ENCODE peak calls at places on chromosomes 7 and 10, in six cellular contexts. T is kidney, Z is uterus, D is hepatocyte, F is PC-3, H is neural progenitor cell. J is an unnamed sample.
A peak's percentile ranks its signal among the peaks of the same experiment; 100 is the strongest.

GRCh38 chr7:83149466-83149865 is 13.2 kb downstream of the PCLO start:
- DNase-seq in D (no peak), H (no peak), T (no peak), F (peak; percentile 9), Z (no peak), J (no peak)

GRCh38 chr7:49860293-49860692 is 86.9 kb downstream of the VWC2 start:
- DNase-seq in H (no peak), D (no peak), F (no peak), Z (no peak), T (no peak), J (no peak)

GRCh38 chr7:27735165-27735564 is 4.8 kb upstream of the TAX1BP1 start:
- DNase-seq in H (no peak), T (no peak), Z (no peak), F (peak; percentile 24), D (no peak), J (no peak)

GRCh38 chr7:66211429-66211828 is 6.3 kb downstream of the TPST1 start:
- DNase-seq in T (no peak), H (no peak), Z (peak; percentile 29), F (no peak), D (no peak), J (no peak)

GRCh38 chr10:58050575-58050974 is 217.1 kb downstream of the IPMK start:
- DNase-seq in H (no peak), F (no peak), T (no peak), D (no peak), Z (no peak), J (no peak)

GRCh38 chr10:126147866-126148578 is 240.3 kb downstream of the ADAM12 start:
- DNase-seq in F (no peak), H (peak; percentile 79), D (no peak), Z (no peak), T (no peak), J (no peak)

GRCh38 chr10:27564381-27564780 is 60.3 kb downstream of the RAB18 start:
- DNase-seq in D (no peak), Z (no peak), H (no peak), T (no peak), F (no peak), J (no peak)

GRCh38 chr10:15745748-15746147 is 26.0 kb upstream of the ITGA8 start:
- DNase-seq in Z (no peak), D (peak; percentile 19), H (no peak), F (no peak), T (no peak), J (peak; percentile 38)

GRCh38 chr7:20310963-20311742 is 19.5 kb upstream of the ITGB8 start:
- DNase-seq in D (peak; percentile 60), H (peak; percentile 21), Z (no peak), F (peak; percentile 81), T (no peak), J (no peak)

GRCh38 chr7:143882611-143883078 is 19.3 kb downstream of the TCAF1 start:
- DNase-seq in T (peak; percentile 92), D (peak; percentile 87), Z (peak; percentile 64), F (no peak), H (peak; percentile 83), J (peak; percentile 37)

GRCh38 chr10:123249894-123250293 is 95.7 kb downstream of the BUB3 start:
- DNase-seq in H (no peak), D (no peak), T (no peak), F (no peak), Z (no peak), J (no peak)

GRCh38 chr10:59625842-59626522 is 83.7 kb downstream of the SLC16A9 start:
- DNase-seq in Z (peak; percentile 61), F (peak; percentile 95), T (no peak), D (peak; percentile 83), H (peak; percentile 89), J (no peak)

GRCh38 chr10:105149371-105149871 is 508.3 kb downstream of the SORCS3 start:
- DNase-seq in T (no peak), F (peak; percentile 20), Z (no peak), H (no peak), D (peak; percentile 26), J (no peak)

GRCh38 chr10:30422981-30423654 is 10.9 kb upstream of the MAP3K8 start:
- DNase-seq in H (peak; percentile 52), F (peak; percentile 82), Z (no peak), T (peak; percentile 81), D (peak; percentile 83), J (peak; percentile 56)

GRCh38 chr7:137829337-137829992 is 17.3 kb downstream of the DGKI start:
- DNase-seq in F (no peak), Z (no peak), T (no peak), H (no peak), D (no peak), J (no peak)

GRCh38 chr10:71998840-71999194 is 34.6 kb downstream of the CHST3 start:
- DNase-seq in Z (peak; percentile 74), T (peak; percentile 86), F (peak; percentile 86), D (peak; percentile 75), H (no peak), J (no peak)

GRCh38 chr10:76012928-76013327 is 581.5 kb downstream of the LRMDA start:
- DNase-seq in H (peak; percentile 87), T (no peak), Z (no peak), D (no peak), F (no peak), J (no peak)

GRCh38 chr7:47402941-47403340 is 179.0 kb downstream of the TNS3 start:
- DNase-seq in D (no peak), T (no peak), H (peak; percentile 15), Z (peak; percentile 59), F (no peak), J (no peak)

GRCh38 chr7:1233328-1234048 is 816 bp downstream of the UNCX start:
- DNase-seq in T (peak; percentile 75), H (peak; percentile 66), F (no peak), D (no peak), Z (no peak), J (no peak)

GRCh38 chr10:106500585-106501525 is 663.7 kb downstream of the SORCS1 start:
- DNase-seq in Z (no peak), T (no peak), D (no peak), H (no peak), F (peak; percentile 72), J (no peak)

GRCh38 chr7:29135851-29136250 is 10.5 kb downstream of the CPVL start:
- DNase-seq in T (no peak), Z (no peak), F (no peak), D (no peak), H (no peak), J (no peak)

GRCh38 chr7:120370954-120371353 is 98.0 kb downstream of the KCND2 start:
- DNase-seq in T (no peak), Z (no peak), D (peak; percentile 4), H (no peak), F (no peak), J (no peak)

GRCh38 chr10:18290651-18291313 is 150.6 kb downstream of the CACNB2 start:
- DNase-seq in F (no peak), D (no peak), T (no peak), Z (no peak), H (peak; percentile 27), J (no peak)

GRCh38 chr7:33686001-33686591 is 219.2 kb upstream of the BMPER start:
- DNase-seq in Z (no peak), T (no peak), H (peak; percentile 21), D (peak; percentile 19), F (no peak), J (peak; percentile 39)

GRCh38 chr7:135414850-135415439 is 95.0 kb downstream of the CNOT4 start:
- DNase-seq in H (peak; percentile 75), F (peak; percentile 70), Z (no peak), D (peak; percentile 60), T (no peak), J (no peak)

GRCh38 chr10:6141296-6142151 is 52.7 kb downstream of the RBM17 start:
- DNase-seq in T (peak; percentile 76), D (no peak), F (peak; percentile 54), Z (no peak), H (no peak), J (no peak)
- H3K27ac ChIP-seq in T (no peak overlapping the region), D (peak overlapping the region; percentile 48), F (peak overlapping the region; percentile 61), Z (no peak overlapping the region), H (no peak overlapping the region), J (no peak overlapping the region)

GRCh38 chr10:1653321-1653720 is 84.0 kb downstream of the ADARB2 start:
- DNase-seq in Z (no peak), H (no peak), F (no peak), T (no peak), D (no peak), J (no peak)

GRCh38 chr10:1657500-1657899 is 79.8 kb downstream of the ADARB2 start:
- DNase-seq in T (no peak), H (peak; percentile 6), F (no peak), D (no peak), Z (no peak), J (no peak)

GRCh38 chr10:1655367-1655766 is 82.0 kb downstream of the ADARB2 start:
- DNase-seq in T (no peak), H (no peak), D (no peak), Z (no peak), F (no peak), J (no peak)

GRCh38 chr10:1654247-1654646 is 83.1 kb downstream of the ADARB2 start:
- DNase-seq in Z (no peak), D (no peak), T (no peak), F (no peak), H (no peak), J (no peak)

GRCh38 chr10:1654811-1655356 is 82.4 kb downstream of the ADARB2 start:
- DNase-seq in F (no peak), D (no peak), H (peak; percentile 18), T (no peak), Z (no peak), J (no peak)
- H3K4me3 ChIP-seq in F (no peak overlapping the region), D (no peak overlapping the region), H (no peak overlapping the region), T (no peak overlapping the region), Z (no peak overlapping the region), J (no peak overlapping the region)

GRCh38 chr10:96441126-96441905 is 72.4 kb downstream of the TLL2 start:
- DNase-seq in Z (no peak), T (no peak), F (no peak), D (no peak), H (peak; percentile 28), J (no peak)
- H3K9me3 ChIP-seq in Z (no peaks in the 10 kb centered on the region), T (no peaks in the 10 kb centered on the region), F (no peaks in the 10 kb centered on the region), D (no peaks in the 10 kb centered on the region), H (no peaks in the 10 kb centered on the region), J (no peaks in the 10 kb centered on the region)

GRCh38 chr7:42222119-42222518 is 14.9 kb downstream of the GLI3 start:
- DNase-seq in H (peak; percentile 51), F (no peak), Z (no peak), T (no peak), D (no peak), J (no peak)

GRCh38 chr7:42219447-42219846 is 17.6 kb downstream of the GLI3 start:
- DNase-seq in H (no peak), T (no peak), Z (no peak), D (no peak), F (no peak), J (no peak)

GRCh38 chr7:42224391-42225003 is 12.5 kb downstream of the GLI3 start:
- DNase-seq in D (no peak), H (peak; percentile 52), T (no peak), F (no peak), Z (no peak), J (no peak)

GRCh38 chr7:42221304-42221703 is 15.7 kb downstream of the GLI3 start:
- DNase-seq in T (no peak), F (no peak), D (no peak), H (no peak), Z (no peak), J (no peak)

DNA sequence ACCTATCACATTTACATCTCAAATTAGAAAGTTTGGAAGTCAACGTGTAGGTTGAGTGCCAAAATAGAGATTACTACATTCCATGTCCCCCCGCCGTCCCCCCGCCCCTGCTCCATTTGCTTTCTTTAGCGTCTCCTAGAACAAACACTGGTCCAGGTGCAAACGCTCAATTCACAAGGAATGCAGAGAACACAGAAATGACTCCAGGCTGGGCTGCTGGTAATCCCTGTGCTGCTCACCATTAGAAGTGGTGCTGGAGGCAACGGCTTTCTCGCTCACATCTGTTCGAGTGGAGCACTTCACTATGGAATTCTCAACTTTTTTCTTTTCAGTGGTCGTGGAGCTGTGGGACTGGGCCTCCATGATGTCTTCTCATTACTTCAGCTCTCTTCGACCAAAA is 14.1 kb downstream of the GLI3 start:
- DNase-seq in Z (peak; percentile 48), H (peak; percentile 89), F (no peak), D (no peak), T (no peak), J (no peak)
- H3K27ac ChIP-seq in Z (no peak overlapping the region), H (peak overlapping the region; percentile 98), F (no peak overlapping the region), D (no peak overlapping the region), T (no peak overlapping the region), J (no peak overlapping the region)